ENCODE peak calls at places on chromosomes 12 and 14, in six cellular contexts. M, Q, D, G, F and B are unnamed samples.

GRCh38 chr12:98532687-98533304 is 17.4 kb downstream of the TMPO start:
- DNase-seq in D (peak), Q (no peak), G (no peak), M (no peak), F (no peak), B (no peak)

GRCh38 chr12:109488051-109488665 is 10.7 kb downstream of the UBE3B start:
- DNase-seq in D (no peak), Q (no peak), G (no peak), M (peak), F (no peak), B (no peak)

GRCh38 chr12:121861549-121862254 is 3.0 kb upstream of the HPD start:
- DNase-seq in F (no peak), G (no peak), Q (no peak), M (no peak), D (no peak), B (no peak)

GRCh38 chr14:51792819-51793218 is 67.6 kb upstream of the GNG2 start:
- DNase-seq in F (no peak), G (no peak), Q (no peak), D (no peak), M (peak), B (no peak)

GRCh38 chr14:91186515-91187066 is 57.9 kb downstream of the GPR68 start:
- DNase-seq in G (no peak), Q (no peak), D (no peak), M (peak), F (no peak), B (no peak)

GRCh38 chr12:32647275-32647674 is 31.8 kb upstream of the DNM1L start:
- DNase-seq in F (no peak), Q (no peak), G (no peak), M (no peak), D (no peak), B (no peak)

GRCh38 chr14:40983604-40984003 is 623.1 kb upstream of the LRFN5 start:
- DNase-seq in M (no peak), F (no peak), Q (no peak), D (no peak), G (no peak), B (no peak)

GRCh38 chr14:58533417-58533816 is 104.3 kb upstream of the DACT1 start:
- DNase-seq in G (no peak), D (no peak), Q (no peak), F (no peak), M (no peak), B (no peak)

GRCh38 chr12:120249266-120249874 is 16.2 kb downstream of the PXN start:
- DNase-seq in Q (no peak), D (no peak), G (no peak), F (no peak), M (no peak), B (no peak)

GRCh38 chr12:78181544-78182162 is 351.0 kb downstream of the NAV3 start:
- DNase-seq in Q (no peak), F (peak), M (no peak), G (no peak), D (no peak), B (no peak)

GRCh38 chr14:51202914-51203665 is 37.0 kb upstream of the TMX1 start:
- DNase-seq in M (no peak), D (no peak), G (no peak), F (no peak), Q (no peak), B (no peak)

GRCh38 chr12:108400060-108400459 is 60.9 kb upstream of the CMKLR1 start:
- DNase-seq in M (no peak), G (no peak), D (no peak), F (no peak), Q (no peak), B (no peak)

GRCh38 chr12:53005215-53005985 is 856 bp upstream of the EIF4B start:
- DNase-seq in D (no peak), Q (no peak), F (peak), G (no peak), M (no peak), B (peak)

GRCh38 chr14:102362545-102363181 is at the start of the genes CINP and TECPR2:
- DNase-seq in F (peak), D (peak), Q (peak), G (peak), M (peak), B (peak)

GRCh38 chr12:42361909-42362706 is 36.1 kb downstream of the PPHLN1 start:
- DNase-seq in G (no peak), F (no peak), D (no peak), Q (no peak), M (no peak), B (no peak)

GRCh38 chr12:34401659-34402227 is 379.4 kb downstream of the ALG10 start:
- DNase-seq in F (peak), Q (no peak), M (no peak), D (no peak), G (no peak), B (peak)

GRCh38 chr12:13851828-13852227 is 129.6 kb downstream of the GRIN2B start:
- DNase-seq in G (no peak), F (no peak), D (no peak), Q (no peak), M (no peak), B (no peak)

GRCh38 chr14:92801917-92802316 is 7.8 kb downstream of the GOLGA5 start:
- DNase-seq in F (no peak), D (no peak), G (no peak), M (no peak), Q (no peak), B (no peak)

GRCh38 chr12:130185455-130186100 is 23.3 kb downstream of the FZD10 start:
- DNase-seq in D (no peak), Q (no peak), G (no peak), M (no peak), F (no peak), B (no peak)

GRCh38 chr14:86777950-86778602 is 1214.9 kb downstream of the GALC start:
- DNase-seq in F (no peak), G (no peak), D (no peak), M (peak), Q (no peak), B (no peak)